ENCODE peak calls at places on chromosomes 2 and 18, in four cellular contexts. One of them, this sample, is unnamed.

GRCh38 chr2:43467889-43468288 is 127.9 kb downstream of the THADA start:
- DNase-seq in mammary epithelial cell: peak
- DNase-seq in thoracic aorta: no peak
- DNase-seq in bronchial epithelial cell: peak
- DNase-seq in this sample: no peak

GRCh38 chr2:234710587-234710986 is 213.7 kb upstream of the ARL4C start:
- DNase-seq in mammary epithelial cell: no peak
- DNase-seq in thoracic aorta: no peak
- DNase-seq in bronchial epithelial cell: no peak
- DNase-seq in this sample: no peak

GRCh38 chr2:128689971-128690370 is 371.3 kb upstream of the HS6ST1 start:
- DNase-seq in mammary epithelial cell: no peak
- DNase-seq in thoracic aorta: no peak
- DNase-seq in bronchial epithelial cell: no peak
- DNase-seq in this sample: no peak

GRCh38 chr18:4704766-4705165 is 249.7 kb upstream of the DLGAP1 start:
- DNase-seq in mammary epithelial cell: no peak
- DNase-seq in thoracic aorta: no peak
- DNase-seq in bronchial epithelial cell: no peak
- DNase-seq in this sample: no peak

GRCh38 chr18:35174093-35174731 is 66.6 kb upstream of the ZNF397 start:
- DNase-seq in mammary epithelial cell: no peak
- DNase-seq in thoracic aorta: no peak
- DNase-seq in bronchial epithelial cell: no peak
- DNase-seq in this sample: no peak

GRCh38 chr2:84065857-84066256 is 393.2 kb downstream of the SUCLG1 start:
- DNase-seq in mammary epithelial cell: no peak
- DNase-seq in thoracic aorta: no peak
- DNase-seq in bronchial epithelial cell: no peak
- DNase-seq in this sample: no peak

GRCh38 chr2:157501026-157501425 is 57.1 kb upstream of the CYTIP start:
- DNase-seq in mammary epithelial cell: no peak
- DNase-seq in thoracic aorta: no peak
- DNase-seq in bronchial epithelial cell: no peak
- DNase-seq in this sample: no peak

GRCh38 chr2:173544621-173545363 is 190.1 kb downstream of the CDCA7 start:
- DNase-seq in mammary epithelial cell: no peak
- DNase-seq in thoracic aorta: no peak
- DNase-seq in bronchial epithelial cell: no peak
- DNase-seq in this sample: no peak

GRCh38 chr2:55804535-55804934 is 110.9 kb upstream of the PNPT1 start:
- DNase-seq in mammary epithelial cell: no peak
- DNase-seq in thoracic aorta: no peak
- DNase-seq in bronchial epithelial cell: no peak
- DNase-seq in this sample: no peak

GRCh38 chr2:186410802-186411201 is 75.3 kb upstream of the ZC3H15 start:
- DNase-seq in mammary epithelial cell: no peak
- DNase-seq in thoracic aorta: no peak
- DNase-seq in bronchial epithelial cell: no peak
- DNase-seq in this sample: no peak

GRCh38 chr2:108602422-108602821 is 68.2 kb downstream of the LIMS1 start:
- DNase-seq in mammary epithelial cell: no peak
- DNase-seq in thoracic aorta: no peak
- DNase-seq in bronchial epithelial cell: no peak
- DNase-seq in this sample: no peak
- H3K4me3 ChIP-seq in mammary epithelial cell: no peak
- H3K4me3 ChIP-seq in thoracic aorta: no peak
- H3K4me3 ChIP-seq in bronchial epithelial cell: no peak
- H3K4me3 ChIP-seq in this sample: no peak

GRCh38 chr2:143280097-143280757 is 151.0 kb downstream of the ARHGAP15 start:
- DNase-seq in mammary epithelial cell: no peak
- DNase-seq in thoracic aorta: no peak
- DNase-seq in bronchial epithelial cell: no peak
- DNase-seq in this sample: no peak

GRCh38 chr2:143284087-143284675 is 155.0 kb downstream of the ARHGAP15 start:
- DNase-seq in mammary epithelial cell: peak
- DNase-seq in thoracic aorta: no peak
- DNase-seq in bronchial epithelial cell: peak
- DNase-seq in this sample: no peak

GRCh38 chr2:143279672-143280071 is 150.5 kb downstream of the ARHGAP15 start:
- DNase-seq in mammary epithelial cell: no peak
- DNase-seq in thoracic aorta: no peak
- DNase-seq in bronchial epithelial cell: no peak
- DNase-seq in this sample: no peak

GRCh38 chr2:143282684-143283083 is 153.5 kb downstream of the ARHGAP15 start:
- DNase-seq in mammary epithelial cell: no peak
- DNase-seq in thoracic aorta: no peak
- DNase-seq in bronchial epithelial cell: no peak
- DNase-seq in this sample: no peak
- TF ChIP-seq CTCF in mammary epithelial cell: no peak
- TF ChIP-seq CTCF in thoracic aorta: no peak
- TF ChIP-seq CTCF in bronchial epithelial cell: peak
- TF ChIP-seq CTCF in this sample: peak

GRCh38 chr2:111221701-111222100 is 101.0 kb downstream of the BCL2L11 start:
- DNase-seq in mammary epithelial cell: no peak
- DNase-seq in thoracic aorta: no peak
- DNase-seq in bronchial epithelial cell: no peak
- DNase-seq in this sample: no peak

GRCh38 chr2:111216811-111217652 is 96.3 kb downstream of the BCL2L11 start:
- DNase-seq in mammary epithelial cell: no peak
- DNase-seq in thoracic aorta: no peak
- DNase-seq in bronchial epithelial cell: no peak
- DNase-seq in this sample: no peak

GRCh38 chr2:111222204-111222866 is 101.6 kb downstream of the BCL2L11 start:
- DNase-seq in mammary epithelial cell: no peak
- DNase-seq in thoracic aorta: no peak
- DNase-seq in bronchial epithelial cell: no peak
- DNase-seq in this sample: no peak

GRCh38 chr2:111219285-111219684 is 98.6 kb downstream of the BCL2L11 start:
- DNase-seq in mammary epithelial cell: no peak
- DNase-seq in thoracic aorta: no peak
- DNase-seq in bronchial epithelial cell: no peak
- DNase-seq in this sample: no peak

GRCh38 chr2:111219734-111220505 is 99.2 kb downstream of the BCL2L11 start:
- DNase-seq in mammary epithelial cell: no peak
- DNase-seq in thoracic aorta: no peak
- DNase-seq in bronchial epithelial cell: no peak
- DNase-seq in this sample: no peak
- H3K4me3 ChIP-seq in mammary epithelial cell: no peak
- H3K4me3 ChIP-seq in thoracic aorta: no peak
- H3K4me3 ChIP-seq in bronchial epithelial cell: no peak
- H3K4me3 ChIP-seq in this sample: no peak

DNA sequence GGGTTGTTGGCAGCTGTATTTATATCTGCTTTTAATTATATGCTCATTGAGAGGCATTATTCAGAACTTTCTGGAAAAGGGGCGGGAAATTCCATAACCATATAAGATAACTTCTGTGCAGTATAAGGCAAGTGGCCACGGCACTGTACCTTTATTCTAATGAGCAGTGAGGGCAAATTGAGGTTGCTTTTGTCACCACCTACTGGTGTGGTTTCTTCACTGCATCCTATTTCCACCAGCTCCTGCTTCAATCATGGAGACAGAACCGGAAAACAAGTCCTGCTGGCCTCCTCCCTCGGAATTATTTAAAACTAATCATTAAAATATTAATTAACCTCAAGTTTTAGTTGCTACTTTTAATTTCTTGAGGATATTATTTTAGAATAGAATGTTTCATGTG is 759.4 kb downstream of the CBLN2 start:
- DNase-seq in mammary epithelial cell: no peak
- DNase-seq in thoracic aorta: no peak
- DNase-seq in bronchial epithelial cell: peak
- DNase-seq in this sample: no peak
- TF ChIP-seq CTCF in mammary epithelial cell: peak
- TF ChIP-seq CTCF in thoracic aorta: no peak
- TF ChIP-seq CTCF in bronchial epithelial cell: peak
- TF ChIP-seq CTCF in this sample: no peak

GRCh38 chr2:230327418-230328154 is 593 bp downstream of the SP140L start:
- DNase-seq in mammary epithelial cell: no peak
- DNase-seq in thoracic aorta: no peak
- DNase-seq in bronchial epithelial cell: peak
- DNase-seq in this sample: no peak
- H3K4me3 ChIP-seq in mammary epithelial cell: peak
- H3K4me3 ChIP-seq in thoracic aorta: peak
- H3K4me3 ChIP-seq in bronchial epithelial cell: peak
- H3K4me3 ChIP-seq in this sample: peak

DNA sequence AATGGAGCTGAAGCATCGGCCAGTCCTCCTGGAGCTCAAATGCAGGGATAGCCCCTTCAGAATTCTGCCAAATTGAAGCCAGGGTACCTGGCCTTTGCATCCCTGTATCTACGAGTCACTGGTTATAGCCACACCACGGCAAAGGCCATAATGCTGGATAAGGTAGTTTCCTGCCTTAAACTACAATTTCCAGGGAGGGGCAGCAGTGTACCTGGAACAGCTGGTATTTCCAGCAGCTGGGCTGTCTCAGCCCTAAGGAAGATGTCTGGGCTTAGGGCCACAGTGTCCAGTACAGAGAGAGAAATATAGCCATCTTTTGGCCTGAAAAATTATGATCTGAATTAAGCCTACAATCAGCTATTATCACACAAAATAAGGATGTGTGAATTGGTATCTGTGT is 180.3 kb downstream of the GCA start:
- DNase-seq in mammary epithelial cell: no peak
- DNase-seq in thoracic aorta: no peak
- DNase-seq in bronchial epithelial cell: peak
- DNase-seq in this sample: no peak
- TF ChIP-seq CTCF in mammary epithelial cell: peak
- TF ChIP-seq CTCF in thoracic aorta: no peak
- TF ChIP-seq CTCF in bronchial epithelial cell: no peak
- TF ChIP-seq CTCF in this sample: no peak

GRCh38 chr2:138997346-138997745 is 217.2 kb upstream of the NXPH2 start:
- DNase-seq in mammary epithelial cell: no peak
- DNase-seq in thoracic aorta: no peak
- DNase-seq in bronchial epithelial cell: no peak
- DNase-seq in this sample: no peak
- H3K4me3 ChIP-seq in mammary epithelial cell: no peak
- H3K4me3 ChIP-seq in thoracic aorta: no peak
- H3K4me3 ChIP-seq in bronchial epithelial cell: no peak
- H3K4me3 ChIP-seq in this sample: no peak

DNA sequence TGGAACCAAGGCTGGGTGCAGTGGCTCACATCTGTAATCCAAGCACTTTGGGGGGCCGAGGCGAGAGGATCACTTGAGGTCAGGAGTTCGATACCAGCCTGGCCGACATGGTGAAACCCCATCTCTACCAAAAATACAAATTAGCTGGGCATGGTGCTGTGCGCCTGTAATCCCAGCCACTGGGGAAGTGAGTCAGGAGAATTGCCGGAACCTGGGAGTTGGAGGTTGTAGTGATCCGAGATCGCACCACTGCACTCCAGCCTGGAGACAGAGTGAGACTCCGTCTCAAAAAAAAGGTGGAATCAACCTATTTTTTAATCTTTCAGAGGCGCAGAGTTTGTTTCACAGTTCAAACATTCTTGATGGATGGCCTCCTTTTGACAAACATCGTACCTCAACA is 24.5 kb upstream of the ATP8B1 start:
- DNase-seq in mammary epithelial cell: no peak
- DNase-seq in thoracic aorta: no peak
- DNase-seq in bronchial epithelial cell: no peak
- DNase-seq in this sample: no peak
- TF ChIP-seq CTCF in mammary epithelial cell: no peak
- TF ChIP-seq CTCF in thoracic aorta: no peak
- TF ChIP-seq CTCF in bronchial epithelial cell: no peak
- TF ChIP-seq CTCF in this sample: no peak

GRCh38 chr2:217398860-217399259 is 539.0 kb upstream of the TNP1 start:
- DNase-seq in mammary epithelial cell: no peak
- DNase-seq in thoracic aorta: no peak
- DNase-seq in bronchial epithelial cell: no peak
- DNase-seq in this sample: no peak

GRCh38 chr2:217396165-217396564 is 536.3 kb upstream of the TNP1 start:
- DNase-seq in mammary epithelial cell: no peak
- DNase-seq in thoracic aorta: no peak
- DNase-seq in bronchial epithelial cell: peak
- DNase-seq in this sample: no peak

GRCh38 chr2:217396586-217396985 is 536.7 kb upstream of the TNP1 start:
- DNase-seq in mammary epithelial cell: no peak
- DNase-seq in thoracic aorta: no peak
- DNase-seq in bronchial epithelial cell: no peak
- DNase-seq in this sample: no peak

GRCh38 chr2:217398101-217398500 is 538.2 kb upstream of the TNP1 start:
- DNase-seq in mammary epithelial cell: no peak
- DNase-seq in thoracic aorta: no peak
- DNase-seq in bronchial epithelial cell: no peak
- DNase-seq in this sample: no peak

GRCh38 chr2:217399288-217399687 is 539.4 kb upstream of the TNP1 start:
- DNase-seq in mammary epithelial cell: no peak
- DNase-seq in thoracic aorta: no peak
- DNase-seq in bronchial epithelial cell: peak
- DNase-seq in this sample: no peak
- H3K4me3 ChIP-seq in mammary epithelial cell: no peak
- H3K4me3 ChIP-seq in thoracic aorta: no peak
- H3K4me3 ChIP-seq in bronchial epithelial cell: no peak
- H3K4me3 ChIP-seq in this sample: no peak